ENCODE peak calls at places on chromosome X, in eight cellular contexts. One of them, this sample, is unnamed.
A peak's percentile ranks its signal among the peaks of the same experiment; 100 is the strongest.

GRCh38 chrX:118807151-118808017 is 16.2 kb upstream of the ZCCHC12 start:
- DNase-seq in activated naive CD4-positive, alpha-beta T cell: no peak
- DNase-seq in amygdala: no peak
- DNase-seq in activated CD4-positive, alpha-beta T cell treated with anti-CD3 and anti-CD28 coated beads, Interleukin-2, amount 10 ng/mL, durations not matched to agents 7 days and 5 days: peak; percentile 27
- DNase-seq in cardiac septum: no peak
- DNase-seq in AG10803: peak; percentile 55
- DNase-seq in CD4-positive, CD25-positive, alpha-beta regulatory T cell: peak; percentile 29
- DNase-seq in ACHN: peak; percentile 21
- DNase-seq in this sample: peak; percentile 55

GRCh38 chrX:80431502-80431832 is 11.2 kb downstream of the TENT5D start:
- DNase-seq in CD4-positive, CD25-positive, alpha-beta regulatory T cell: no peak
- DNase-seq in ACHN: no peak
- DNase-seq in cardiac septum: no peak
- DNase-seq in AG10803: no peak
- DNase-seq in activated CD4-positive, alpha-beta T cell treated with anti-CD3 and anti-CD28 coated beads, Interleukin-2, amount 10 ng/mL, durations not matched to agents 7 days and 5 days: no peak
- DNase-seq in activated naive CD4-positive, alpha-beta T cell: no peak
- DNase-seq in amygdala: no peak
- DNase-seq in this sample: no peak

GRCh38 chrX:139203681-139204575 is 326.6 kb upstream of the F9 start:
- DNase-seq in cardiac septum: no peak
- DNase-seq in AG10803: peak; percentile 27
- DNase-seq in CD4-positive, CD25-positive, alpha-beta regulatory T cell: no peak
- DNase-seq in activated naive CD4-positive, alpha-beta T cell: no peak
- DNase-seq in ACHN: no peak
- DNase-seq in activated CD4-positive, alpha-beta T cell treated with anti-CD3 and anti-CD28 coated beads, Interleukin-2, amount 10 ng/mL, durations not matched to agents 7 days and 5 days: no peak
- DNase-seq in amygdala: no peak
- DNase-seq in this sample: peak; percentile 8

GRCh38 chrX:73214366-73215094 is at the start of gene NAP1L2:
- DNase-seq in AG10803: peak; percentile 0
- DNase-seq in activated naive CD4-positive, alpha-beta T cell: no peak
- DNase-seq in cardiac septum: no peak
- DNase-seq in CD4-positive, CD25-positive, alpha-beta regulatory T cell: peak; percentile 64
- DNase-seq in activated CD4-positive, alpha-beta T cell treated with anti-CD3 and anti-CD28 coated beads, Interleukin-2, amount 10 ng/mL, durations not matched to agents 7 days and 5 days: peak; percentile 49
- DNase-seq in amygdala: peak; percentile 9
- DNase-seq in ACHN: no peak
- DNase-seq in this sample: no peak

GRCh38 chrX:36898301-36898700 is 109.9 kb upstream of the FAM47C start:
- DNase-seq in activated naive CD4-positive, alpha-beta T cell: no peak
- DNase-seq in cardiac septum: no peak
- DNase-seq in amygdala: no peak
- DNase-seq in CD4-positive, CD25-positive, alpha-beta regulatory T cell: no peak
- DNase-seq in AG10803: peak; percentile 0
- DNase-seq in ACHN: peak; percentile 4
- DNase-seq in activated CD4-positive, alpha-beta T cell treated with anti-CD3 and anti-CD28 coated beads, Interleukin-2, amount 10 ng/mL, durations not matched to agents 7 days and 5 days: no peak
- DNase-seq in this sample: peak; percentile 0

GRCh38 chrX:106933538-106933961 is 13.3 kb downstream of the CLDN2 start:
- DNase-seq in activated CD4-positive, alpha-beta T cell treated with anti-CD3 and anti-CD28 coated beads, Interleukin-2, amount 10 ng/mL, durations not matched to agents 7 days and 5 days: no peak
- DNase-seq in cardiac septum: no peak
- DNase-seq in AG10803: no peak
- DNase-seq in CD4-positive, CD25-positive, alpha-beta regulatory T cell: no peak
- DNase-seq in ACHN: peak; percentile 80
- DNase-seq in amygdala: no peak
- DNase-seq in activated naive CD4-positive, alpha-beta T cell: no peak
- DNase-seq in this sample: no peak

GRCh38 chrX:150486011-150486410 is 82.4 kb upstream of the MTM1 start:
- DNase-seq in CD4-positive, CD25-positive, alpha-beta regulatory T cell: peak; percentile 33
- DNase-seq in cardiac septum: no peak
- DNase-seq in activated CD4-positive, alpha-beta T cell treated with anti-CD3 and anti-CD28 coated beads, Interleukin-2, amount 10 ng/mL, durations not matched to agents 7 days and 5 days: peak; percentile 64
- DNase-seq in AG10803: peak; percentile 58
- DNase-seq in activated naive CD4-positive, alpha-beta T cell: no peak
- DNase-seq in amygdala: peak; percentile 19
- DNase-seq in ACHN: peak; percentile 42
- DNase-seq in this sample: peak; percentile 68

GRCh38 chrX:42437211-42437610 is 340.8 kb downstream of the PPP1R2C start:
- DNase-seq in amygdala: no peak
- DNase-seq in activated naive CD4-positive, alpha-beta T cell: no peak
- DNase-seq in CD4-positive, CD25-positive, alpha-beta regulatory T cell: no peak
- DNase-seq in cardiac septum: no peak
- DNase-seq in ACHN: no peak
- DNase-seq in activated CD4-positive, alpha-beta T cell treated with anti-CD3 and anti-CD28 coated beads, Interleukin-2, amount 10 ng/mL, durations not matched to agents 7 days and 5 days: no peak
- DNase-seq in AG10803: no peak
- DNase-seq in this sample: no peak

GRCh38 chrX:48083212-48083611 is 11.8 kb upstream of the ZNF630 start:
- DNase-seq in activated naive CD4-positive, alpha-beta T cell: no peak
- DNase-seq in activated CD4-positive, alpha-beta T cell treated with anti-CD3 and anti-CD28 coated beads, Interleukin-2, amount 10 ng/mL, durations not matched to agents 7 days and 5 days: peak; percentile 51
- DNase-seq in AG10803: peak; percentile 37
- DNase-seq in cardiac septum: no peak
- DNase-seq in amygdala: no peak
- DNase-seq in ACHN: peak; percentile 27
- DNase-seq in CD4-positive, CD25-positive, alpha-beta regulatory T cell: peak; percentile 29
- DNase-seq in this sample: peak; percentile 50

GRCh38 chrX:36683507-36683906 is 324.7 kb upstream of the FAM47C start:
- DNase-seq in cardiac septum: no peak
- DNase-seq in activated naive CD4-positive, alpha-beta T cell: no peak
- DNase-seq in ACHN: no peak
- DNase-seq in AG10803: no peak
- DNase-seq in activated CD4-positive, alpha-beta T cell treated with anti-CD3 and anti-CD28 coated beads, Interleukin-2, amount 10 ng/mL, durations not matched to agents 7 days and 5 days: no peak
- DNase-seq in CD4-positive, CD25-positive, alpha-beta regulatory T cell: no peak
- DNase-seq in amygdala: no peak
- DNase-seq in this sample: no peak

GRCh38 chrX:111409326-111409725 is 2.7 kb downstream of the DCX start:
- DNase-seq in activated naive CD4-positive, alpha-beta T cell: no peak
- DNase-seq in cardiac septum: no peak
- DNase-seq in activated CD4-positive, alpha-beta T cell treated with anti-CD3 and anti-CD28 coated beads, Interleukin-2, amount 10 ng/mL, durations not matched to agents 7 days and 5 days: no peak
- DNase-seq in AG10803: no peak
- DNase-seq in amygdala: no peak
- DNase-seq in ACHN: no peak
- DNase-seq in CD4-positive, CD25-positive, alpha-beta regulatory T cell: no peak
- DNase-seq in this sample: no peak

GRCh38 chrX:153647461-153648357 is 706 bp downstream of the DUSP9 start:
- DNase-seq in AG10803: no peak
- DNase-seq in ACHN: no peak
- DNase-seq in CD4-positive, CD25-positive, alpha-beta regulatory T cell: no peak
- DNase-seq in activated naive CD4-positive, alpha-beta T cell: no peak
- DNase-seq in amygdala: no peak
- DNase-seq in activated CD4-positive, alpha-beta T cell treated with anti-CD3 and anti-CD28 coated beads, Interleukin-2, amount 10 ng/mL, durations not matched to agents 7 days and 5 days: no peak
- DNase-seq in cardiac septum: no peak
- DNase-seq in this sample: no peak

GRCh38 chrX:106263817-106264216 is 95.7 kb downstream of the PWWP3B start:
- DNase-seq in amygdala: no peak
- DNase-seq in activated naive CD4-positive, alpha-beta T cell: no peak
- DNase-seq in activated CD4-positive, alpha-beta T cell treated with anti-CD3 and anti-CD28 coated beads, Interleukin-2, amount 10 ng/mL, durations not matched to agents 7 days and 5 days: no peak
- DNase-seq in AG10803: peak; percentile 0
- DNase-seq in ACHN: no peak
- DNase-seq in cardiac septum: no peak
- DNase-seq in CD4-positive, CD25-positive, alpha-beta regulatory T cell: no peak
- DNase-seq in this sample: no peak

GRCh38 chrX:9635805-9636204 is 129.8 kb downstream of the GPR143 start:
- DNase-seq in activated naive CD4-positive, alpha-beta T cell: no peak
- DNase-seq in AG10803: peak; percentile 39
- DNase-seq in CD4-positive, CD25-positive, alpha-beta regulatory T cell: no peak
- DNase-seq in activated CD4-positive, alpha-beta T cell treated with anti-CD3 and anti-CD28 coated beads, Interleukin-2, amount 10 ng/mL, durations not matched to agents 7 days and 5 days: no peak
- DNase-seq in amygdala: no peak
- DNase-seq in ACHN: no peak
- DNase-seq in cardiac septum: no peak
- DNase-seq in this sample: no peak

GRCh38 chrX:71994601-71995000 is 84.0 kb downstream of the NHSL2 start:
- DNase-seq in AG10803: no peak
- DNase-seq in ACHN: no peak
- DNase-seq in CD4-positive, CD25-positive, alpha-beta regulatory T cell: no peak
- DNase-seq in amygdala: no peak
- DNase-seq in activated CD4-positive, alpha-beta T cell treated with anti-CD3 and anti-CD28 coated beads, Interleukin-2, amount 10 ng/mL, durations not matched to agents 7 days and 5 days: no peak
- DNase-seq in cardiac septum: no peak
- DNase-seq in activated naive CD4-positive, alpha-beta T cell: no peak
- DNase-seq in this sample: no peak

GRCh38 chrX:49230500-49231232 is 2.5 kb downstream of the CACNA1F start:
- DNase-seq in amygdala: no peak
- DNase-seq in activated naive CD4-positive, alpha-beta T cell: no peak
- DNase-seq in AG10803: no peak
- DNase-seq in CD4-positive, CD25-positive, alpha-beta regulatory T cell: peak; percentile 34
- DNase-seq in activated CD4-positive, alpha-beta T cell treated with anti-CD3 and anti-CD28 coated beads, Interleukin-2, amount 10 ng/mL, durations not matched to agents 7 days and 5 days: peak; percentile 61
- DNase-seq in cardiac septum: no peak
- DNase-seq in ACHN: no peak
- DNase-seq in this sample: no peak

GRCh38 chrX:136215559-136215958 is 35.6 kb downstream of the MAP7D3 start:
- DNase-seq in amygdala: no peak
- DNase-seq in ACHN: no peak
- DNase-seq in AG10803: peak; percentile 69
- DNase-seq in activated naive CD4-positive, alpha-beta T cell: no peak
- DNase-seq in CD4-positive, CD25-positive, alpha-beta regulatory T cell: no peak
- DNase-seq in activated CD4-positive, alpha-beta T cell treated with anti-CD3 and anti-CD28 coated beads, Interleukin-2, amount 10 ng/mL, durations not matched to agents 7 days and 5 days: no peak
- DNase-seq in cardiac septum: no peak
- DNase-seq in this sample: peak; percentile 32

GRCh38 chrX:150831863-150832262 is 66.6 kb downstream of the CD99L2 start:
- DNase-seq in cardiac septum: no peak
- DNase-seq in amygdala: no peak
- DNase-seq in AG10803: no peak
- DNase-seq in ACHN: no peak
- DNase-seq in activated CD4-positive, alpha-beta T cell treated with anti-CD3 and anti-CD28 coated beads, Interleukin-2, amount 10 ng/mL, durations not matched to agents 7 days and 5 days: no peak
- DNase-seq in activated naive CD4-positive, alpha-beta T cell: no peak
- DNase-seq in CD4-positive, CD25-positive, alpha-beta regulatory T cell: no peak
- DNase-seq in this sample: no peak

GRCh38 chrX:155127465-155127864 is 56.2 kb downstream of the BRCC3 start:
- DNase-seq in activated CD4-positive, alpha-beta T cell treated with anti-CD3 and anti-CD28 coated beads, Interleukin-2, amount 10 ng/mL, durations not matched to agents 7 days and 5 days: no peak
- DNase-seq in amygdala: no peak
- DNase-seq in cardiac septum: no peak
- DNase-seq in activated naive CD4-positive, alpha-beta T cell: no peak
- DNase-seq in ACHN: no peak
- DNase-seq in AG10803: no peak
- DNase-seq in CD4-positive, CD25-positive, alpha-beta regulatory T cell: no peak
- DNase-seq in this sample: no peak

GRCh38 chrX:120773801-120774200 is 101.9 kb downstream of the CT47B1 start:
- DNase-seq in activated CD4-positive, alpha-beta T cell treated with anti-CD3 and anti-CD28 coated beads, Interleukin-2, amount 10 ng/mL, durations not matched to agents 7 days and 5 days: no peak
- DNase-seq in AG10803: no peak
- DNase-seq in amygdala: no peak
- DNase-seq in CD4-positive, CD25-positive, alpha-beta regulatory T cell: no peak
- DNase-seq in ACHN: no peak
- DNase-seq in activated naive CD4-positive, alpha-beta T cell: no peak
- DNase-seq in cardiac septum: no peak
- DNase-seq in this sample: no peak

GRCh38 chrX:51568586-51568985 is 50.1 kb downstream of the CENPVL3 start:
- DNase-seq in activated CD4-positive, alpha-beta T cell treated with anti-CD3 and anti-CD28 coated beads, Interleukin-2, amount 10 ng/mL, durations not matched to agents 7 days and 5 days: no peak
- DNase-seq in AG10803: peak; percentile 33
- DNase-seq in ACHN: no peak
- DNase-seq in CD4-positive, CD25-positive, alpha-beta regulatory T cell: no peak
- DNase-seq in cardiac septum: no peak
- DNase-seq in amygdala: no peak
- DNase-seq in activated naive CD4-positive, alpha-beta T cell: no peak
- DNase-seq in this sample: peak; percentile 82

GRCh38 chrX:142999209-142999720 is 26.5 kb upstream of the SPANXN4 start:
- DNase-seq in activated CD4-positive, alpha-beta T cell treated with anti-CD3 and anti-CD28 coated beads, Interleukin-2, amount 10 ng/mL, durations not matched to agents 7 days and 5 days: no peak
- DNase-seq in amygdala: no peak
- DNase-seq in cardiac septum: no peak
- DNase-seq in AG10803: no peak
- DNase-seq in ACHN: no peak
- DNase-seq in activated naive CD4-positive, alpha-beta T cell: no peak
- DNase-seq in CD4-positive, CD25-positive, alpha-beta regulatory T cell: no peak
- DNase-seq in this sample: no peak

GRCh38 chrX:1466971-1467561 is 14.4 kb upstream of the ASMTL start:
- DNase-seq in activated CD4-positive, alpha-beta T cell treated with anti-CD3 and anti-CD28 coated beads, Interleukin-2, amount 10 ng/mL, durations not matched to agents 7 days and 5 days: peak; percentile 73
- DNase-seq in CD4-positive, CD25-positive, alpha-beta regulatory T cell: no peak
- DNase-seq in ACHN: no peak
- DNase-seq in amygdala: no peak
- DNase-seq in AG10803: no peak
- DNase-seq in cardiac septum: no peak
- DNase-seq in activated naive CD4-positive, alpha-beta T cell: no peak
- DNase-seq in this sample: no peak

This sample was measured in ELR.